ENCODE peak calls at places on chromosomes 13 and 19, in six cellular contexts. Y, V, R, J, P and Z are unnamed samples. For H3K4me1, the result is how much of the 10 kb centered on the place peaks cover.

GRCh38 chr13:82701021-82701420 is 1181.3 kb downstream of the SLITRK1 start:
- DNase-seq in Y (no peak), V (no peak), R (no peak), J (no peak), P (no peak), Z (no peak)

GRCh38 chr19:54164369-54165068 is 5.0 kb upstream of the LENG1 start:
- DNase-seq in Y (no peak), V (peak), R (no peak), J (peak), P (peak), Z (peak)

GRCh38 chr19:34688592-34688991 is 11.1 kb downstream of the ZNF302 start:
- DNase-seq in Y (no peak), V (no peak), R (no peak), J (no peak), P (no peak), Z (no peak)

GRCh38 chr19:34960103-34960805 is 3.8 kb downstream of the ZNF792 start:
- DNase-seq in Y (no peak), V (no peak), R (peak), J (peak), P (peak), Z (no peak)

GRCh38 chr13:114144606-114145244 is 12.3 kb upstream of the RASA3 start:
- DNase-seq in Y (no peak), V (no peak), R (no peak), J (no peak), P (no peak), Z (no peak)

GRCh38 chr19:38173324-38174041 is 50.5 kb downstream of the DPF1 start:
- DNase-seq in Y (peak), V (no peak), R (peak), J (no peak), P (peak), Z (peak)

GRCh38 chr13:47215741-47216140 is 318.9 kb upstream of the HTR2A start:
- DNase-seq in Y (no peak), V (no peak), R (peak), J (no peak), P (peak), Z (peak)

GRCh38 chr13:99651016-99651415 is 149.7 kb downstream of the TM9SF2 start:
- DNase-seq in Y (no peak), V (no peak), R (no peak), J (no peak), P (no peak), Z (no peak)

GRCh38 chr19:8361921-8362793 is 1.8 kb upstream of the ANGPTL4 start:
- DNase-seq in Y (peak), V (peak), R (peak), J (peak), P (peak), Z (peak)

GRCh38 chr19:47786566-47786965 is 8.1 kb downstream of the SELENOW start:
- DNase-seq in Y (no peak), V (no peak), R (no peak), J (no peak), P (no peak), Z (no peak)

GRCh38 chr13:105778196-105778595 is 757.3 kb downstream of the EFNB2 start:
- DNase-seq in Y (no peak), V (no peak), R (peak), J (no peak), P (peak), Z (no peak)

GRCh38 chr19:35114656-35115537 is 726 bp upstream of the FXYD3 start:
- DNase-seq in Y (peak), V (peak), R (peak), J (peak), P (peak), Z (peak)

GRCh38 chr13:39676315-39676876 is 20.9 kb downstream of the COG6 start:
- DNase-seq in Y (no peak), V (peak), R (peak), J (no peak), P (peak), Z (peak)
- H3K4me1 ChIP-seq in Y (under half), V (under half), R (under half), J (under half), P (under half), Z (under half)

GRCh38 chr19:12984683-12985048 is 10.6 kb upstream of the NFIX start:
- DNase-seq in Y (peak), V (no peak), R (no peak), J (no peak), P (no peak), Z (no peak)

GRCh38 chr19:12982648-12983047 is 12.6 kb upstream of the NFIX start:
- DNase-seq in Y (no peak), V (no peak), R (no peak), J (no peak), P (no peak), Z (no peak)

GRCh38 chr19:12984143-12984627 is 11.1 kb upstream of the NFIX start:
- DNase-seq in Y (no peak), V (no peak), R (no peak), J (no peak), P (no peak), Z (no peak)

GRCh38 chr19:12983561-12984142 is 11.6 kb upstream of the NFIX start:
- DNase-seq in Y (peak), V (peak), R (peak), J (no peak), P (peak), Z (peak)

GRCh38 chr19:12983091-12983490 is 12.2 kb upstream of the NFIX start:
- DNase-seq in Y (no peak), V (no peak), R (no peak), J (no peak), P (no peak), Z (no peak)
- H3K4me3 ChIP-seq in Y (peak), V (peak), R (no peak), J (no peak), P (peak), Z (peak)

GRCh38 chr19:19385131-19385899 is 20.2 kb upstream of the GATAD2A start:
- DNase-seq in Y (peak), V (peak), R (peak), J (peak), P (peak), Z (peak)
- TF ChIP-seq CTCF in Y (no peak), V (no peak), R (no peak), J (no peak), P (peak), Z (no peak)

DNA sequence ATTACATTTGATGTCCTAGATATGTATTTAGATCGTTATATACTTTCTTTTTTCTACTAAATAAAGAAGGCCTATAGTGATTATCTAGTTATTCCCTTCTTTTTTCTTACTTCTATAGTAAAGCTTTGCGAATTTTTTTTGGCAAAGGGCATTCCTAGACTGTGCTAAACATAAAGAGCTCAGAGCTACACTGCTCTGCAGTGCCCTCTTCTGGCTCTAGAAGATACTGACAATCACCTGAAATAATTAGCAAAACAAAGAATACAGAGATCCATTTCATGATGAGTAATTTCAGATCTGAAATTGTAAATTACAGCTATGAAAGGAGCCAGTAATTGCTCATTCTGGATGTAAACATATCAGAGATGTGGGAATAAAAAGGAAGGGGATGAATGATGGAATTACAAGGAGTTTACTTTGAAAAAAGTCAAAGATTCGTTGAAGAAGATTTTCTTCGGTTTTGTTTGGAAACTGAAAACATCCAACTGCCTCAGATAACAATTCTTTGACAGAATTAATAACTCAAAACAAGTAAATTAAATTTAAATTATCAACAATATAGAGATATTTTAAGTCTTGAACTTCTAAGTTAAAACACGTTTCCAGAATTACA is 288.5 kb downstream of the NALCN start:
- DNase-seq in Y (no peak), V (peak), R (peak), J (no peak), P (peak), Z (peak)
- H3K4me1 ChIP-seq in Y (under half), V (under half), R (under half), J (under half), P (under half), Z (under half)